ENCODE peak calls at places on chromosomes 11 and 22, in nine cellular contexts. R, J, L, I, T, W, D, Q and F are unnamed samples.

GRCh38 chr11:119727523-119728081 is 1.4 kb downstream of the NECTIN1 start:
- DNase-seq in D (no peak), T (peak), L (no peak), I (no peak), R (peak), Q (no peak), J (peak), W (no peak), F (no peak)

GRCh38 chr11:66617148-66617814 is 851 bp downstream of the RBM14 start:
- DNase-seq in J (no peak), R (no peak), Q (no peak), D (peak), T (peak), I (no peak), L (no peak), W (peak), F (peak)

GRCh38 chr11:60305906-60306619 is 21.0 kb upstream of the MS4A6E start:
- DNase-seq in T (no peak), D (peak), I (no peak), R (no peak), W (no peak), J (no peak), Q (no peak), L (no peak), F (no peak)

GRCh38 chr11:31246451-31247165 is 122.9 kb downstream of the DCDC1 start:
- DNase-seq in T (no peak), I (no peak), R (no peak), W (no peak), Q (no peak), J (no peak), L (no peak), D (peak), F (no peak)

GRCh38 chr22:29291215-29291614 is 15.2 kb upstream of the GAS2L1 start:
- DNase-seq in J (no peak), Q (no peak), T (no peak), W (peak), D (no peak), L (no peak), I (no peak), R (no peak), F (no peak)

GRCh38 chr11:62588966-62589637 is 2.2 kb downstream of the TUT1 start:
- DNase-seq in J (no peak), D (no peak), Q (no peak), L (no peak), I (no peak), W (no peak), R (no peak), T (peak), F (no peak)

GRCh38 chr11:123187670-123188507 is 7.2 kb downstream of the CLMP start:
- DNase-seq in I (no peak), D (peak), L (no peak), J (no peak), W (no peak), R (no peak), T (no peak), Q (no peak), F (no peak)

GRCh38 chr11:3086671-3087150 is 29.5 kb upstream of the CARS1 start:
- DNase-seq in J (no peak), R (no peak), T (no peak), L (no peak), I (no peak), W (no peak), D (no peak), Q (no peak), F (no peak)

GRCh38 chr11:94801866-94802460 is 33.8 kb downstream of the AMOTL1 start:
- DNase-seq in Q (no peak), J (no peak), W (no peak), I (no peak), L (no peak), T (no peak), R (no peak), D (no peak), F (no peak)

GRCh38 chr11:126404367-126404766 is 48.9 kb downstream of the ST3GAL4 start:
- DNase-seq in L (no peak), R (no peak), Q (no peak), T (no peak), D (no peak), J (no peak), W (no peak), I (no peak), F (no peak)

GRCh38 chr11:114319716-114320328 is 23.6 kb downstream of the NNMT start:
- DNase-seq in J (no peak), R (no peak), Q (no peak), W (no peak), D (peak), I (no peak), L (no peak), T (no peak), F (no peak)

GRCh38 chr11:106937113-106937512 is 81.2 kb downstream of the GUCY1A2 start:
- DNase-seq in T (no peak), D (no peak), J (no peak), L (no peak), W (no peak), Q (no peak), R (no peak), I (no peak), F (no peak)

GRCh38 chr22:38176170-38176741 is 5.4 kb downstream of the PLA2G6 start:
- DNase-seq in W (peak), Q (peak), T (peak), D (peak), L (no peak), I (no peak), J (no peak), R (peak), F (peak)

GRCh38 chr22:23675502-23676415 is 15.1 kb upstream of the RGL4 start:
- DNase-seq in Q (peak), D (no peak), J (no peak), T (peak), R (peak), I (no peak), L (no peak), W (peak), F (no peak)

GRCh38 chr22:23100124-23100801 is 29.9 kb downstream of the GNAZ start:
- DNase-seq in R (no peak), W (no peak), I (no peak), L (no peak), D (no peak), T (no peak), Q (no peak), J (no peak), F (no peak)

GRCh38 chr11:12963789-12964536 is 45.2 kb upstream of the RASSF10 start:
- DNase-seq in L (peak), Q (peak), J (peak), T (peak), I (peak), R (peak), D (peak), W (peak), F (peak)

GRCh38 chr22:37459211-37459610 is 27.0 kb downstream of the MFNG start:
- DNase-seq in T (no peak), W (no peak), R (peak), L (no peak), D (peak), J (no peak), Q (no peak), I (no peak), F (no peak)

GRCh38 chr11:67666676-67667489 is 7.5 kb downstream of the ALDH3B2 start:
- DNase-seq in I (no peak), D (no peak), R (no peak), W (peak), L (no peak), Q (no peak), T (no peak), J (no peak), F (no peak)

GRCh38 chr11:126405906-126406305 is 50.4 kb downstream of the ST3GAL4 start:
- DNase-seq in J (no peak), D (no peak), R (peak), T (no peak), L (no peak), Q (no peak), I (no peak), W (no peak), F (no peak)

GRCh38 chr11:102883132-102883531 is 8.3 kb upstream of the MMP12 start:
- DNase-seq in Q (no peak), L (no peak), W (no peak), I (no peak), J (no peak), D (no peak), R (no peak), T (no peak), F (no peak)

GRCh38 chr11:17827006-17827405 is 92.4 kb downstream of the KCNC1 start:
- DNase-seq in J (no peak), T (no peak), R (no peak), Q (no peak), I (no peak), D (no peak), L (peak), W (no peak), F (no peak)
- TF ChIP-seq CTCF in J (peak), T (no peak), R (no peak), Q (no peak), I (no peak), D (peak), L (peak), W (no peak), F (no peak)

GRCh38 chr11:34411786-34412185 is 26.9 kb upstream of the CAT start:
- DNase-seq in D (no peak), R (no peak), J (no peak), L (no peak), W (no peak), Q (no peak), T (no peak), I (no peak), F (no peak)
- TF ChIP-seq CTCF in D (no peak), R (no peak), J (no peak), L (no peak), W (no peak), Q (no peak), T (no peak), I (no peak), F (no peak)

GRCh38 chr11:64848779-64849599 is 4.5 kb upstream of the CDC42BPG start:
- DNase-seq in T (peak), R (peak), D (no peak), L (no peak), Q (no peak), W (no peak), I (no peak), J (no peak), F (no peak)

GRCh38 chr11:64851831-64852337 is 7.4 kb upstream of the CDC42BPG start:
- DNase-seq in R (no peak), D (no peak), L (no peak), W (no peak), Q (no peak), I (no peak), J (no peak), T (peak), F (no peak)

GRCh38 chr11:64852804-64853520 is 8.5 kb upstream of the CDC42BPG start:
- DNase-seq in R (no peak), J (no peak), W (no peak), D (no peak), T (no peak), L (no peak), I (no peak), Q (no peak), F (no peak)

GRCh38 chr11:64849600-64850356 is 5.3 kb upstream of the CDC42BPG start:
- DNase-seq in W (no peak), J (no peak), L (no peak), T (no peak), R (no peak), Q (no peak), D (peak), I (no peak), F (no peak)

GRCh38 chr11:64850979-64851567 is 6.6 kb upstream of the CDC42BPG start:
- DNase-seq in R (no peak), D (no peak), W (no peak), Q (no peak), T (peak), I (no peak), J (no peak), L (no peak), F (no peak)
- TF ChIP-seq CTCF in R (no peak), D (no peak), W (no peak), Q (no peak), T (no peak), I (no peak), J (peak), L (no peak), F (no peak)

DNA sequence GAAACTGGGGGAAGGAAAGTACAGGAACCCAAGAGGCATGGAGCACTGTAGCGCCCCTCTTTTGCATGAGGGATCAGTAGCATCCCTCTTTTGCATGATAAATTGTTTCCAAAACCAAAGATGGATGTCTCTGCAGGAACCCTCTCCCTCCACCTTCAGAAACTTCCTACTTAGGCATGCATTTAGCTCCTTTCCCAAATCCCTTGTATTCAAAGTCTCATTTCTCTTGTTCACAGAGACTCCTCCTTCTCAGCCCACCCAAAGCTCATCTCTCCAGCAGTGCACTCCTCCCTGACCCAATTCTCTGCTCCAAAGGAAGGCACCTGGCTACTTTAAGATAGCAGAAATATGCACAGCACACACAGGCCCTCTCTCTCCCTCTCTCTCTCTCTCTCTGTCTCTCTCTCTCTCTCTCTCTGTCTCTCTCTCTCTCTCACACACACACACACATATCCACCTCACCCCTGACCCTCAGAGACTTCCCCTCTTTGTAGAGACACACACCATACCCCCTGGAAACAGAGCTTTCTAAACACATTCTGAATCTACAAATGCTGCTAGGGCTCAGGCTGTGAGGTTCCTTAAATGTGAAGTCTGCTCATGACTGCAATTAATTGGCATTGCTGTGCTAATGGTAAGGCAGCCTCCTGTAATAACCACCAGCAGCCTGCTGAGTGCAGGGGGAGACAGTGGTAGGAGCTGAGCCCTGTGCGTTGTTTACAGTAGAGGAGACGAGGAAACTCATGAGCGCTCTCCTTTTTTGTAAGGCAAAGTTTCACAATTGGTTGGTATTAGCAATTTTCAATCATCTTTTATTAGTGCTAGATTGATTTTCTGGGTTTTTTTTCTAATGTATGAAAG is 519.6 kb downstream of the NTM start:
- DNase-seq in D (peak), I (no peak), W (no peak), R (no peak), L (no peak), Q (no peak), J (no peak), T (no peak), F (no peak)
- TF ChIP-seq CTCF in D (no peak), I (no peak), W (no peak), R (no peak), L (no peak), Q (no peak), J (no peak), T (no peak), F (no peak)

GRCh38 chr11:29260939-29261705 is 755.7 kb downstream of the KCNA4 start:
- DNase-seq in J (no peak), D (no peak), L (peak), I (no peak), W (no peak), Q (no peak), R (peak), T (no peak), F (no peak)
- TF ChIP-seq CTCF in J (no peak), D (no peak), L (peak), I (no peak), W (no peak), Q (no peak), R (no peak), T (no peak), F (no peak)

GRCh38 chr22:30822216-30823014 is 127.7 kb downstream of the OSBP2 start:
- DNase-seq in Q (no peak), R (no peak), J (peak), I (no peak), W (no peak), D (no peak), T (peak), L (no peak), F (no peak)

GRCh38 chr22:30821381-30821780 is 126.7 kb downstream of the OSBP2 start:
- DNase-seq in W (no peak), T (no peak), J (no peak), I (no peak), Q (no peak), L (no peak), R (no peak), D (no peak), F (no peak)

GRCh38 chr22:30824096-30824495 is 129.4 kb downstream of the OSBP2 start:
- DNase-seq in D (no peak), I (no peak), W (no peak), J (no peak), Q (no peak), T (no peak), R (no peak), L (no peak), F (no peak)

GRCh38 chr22:30821863-30822215 is 127.2 kb downstream of the OSBP2 start:
- DNase-seq in W (no peak), D (no peak), I (no peak), Q (no peak), J (no peak), L (no peak), T (no peak), R (no peak), F (no peak)

DNA sequence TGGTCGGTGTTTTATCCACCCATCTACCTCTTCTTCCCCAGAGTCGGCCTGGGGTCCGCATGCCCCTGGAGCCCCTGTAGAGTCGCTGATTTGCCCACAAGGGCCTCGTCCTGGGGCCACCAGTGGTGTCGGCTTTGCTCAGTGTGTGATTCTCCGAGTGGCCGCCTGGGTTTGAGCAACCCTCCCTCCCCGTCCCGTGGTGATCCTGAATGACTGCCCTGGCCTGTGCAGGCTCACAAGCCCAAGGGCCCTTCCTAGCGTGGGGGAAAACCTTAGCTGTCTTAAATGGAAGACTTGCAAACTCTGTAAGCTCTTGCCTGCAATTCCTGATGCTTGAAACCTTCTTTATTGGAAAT is 128.3 kb downstream of the OSBP2 start:
- DNase-seq in D (peak), L (no peak), Q (no peak), J (no peak), I (no peak), W (no peak), R (no peak), T (peak), F (no peak)
- TF ChIP-seq CTCF in D (no peak), L (no peak), Q (no peak), J (peak), I (no peak), W (no peak), R (no peak), T (no peak), F (no peak)

DNA sequence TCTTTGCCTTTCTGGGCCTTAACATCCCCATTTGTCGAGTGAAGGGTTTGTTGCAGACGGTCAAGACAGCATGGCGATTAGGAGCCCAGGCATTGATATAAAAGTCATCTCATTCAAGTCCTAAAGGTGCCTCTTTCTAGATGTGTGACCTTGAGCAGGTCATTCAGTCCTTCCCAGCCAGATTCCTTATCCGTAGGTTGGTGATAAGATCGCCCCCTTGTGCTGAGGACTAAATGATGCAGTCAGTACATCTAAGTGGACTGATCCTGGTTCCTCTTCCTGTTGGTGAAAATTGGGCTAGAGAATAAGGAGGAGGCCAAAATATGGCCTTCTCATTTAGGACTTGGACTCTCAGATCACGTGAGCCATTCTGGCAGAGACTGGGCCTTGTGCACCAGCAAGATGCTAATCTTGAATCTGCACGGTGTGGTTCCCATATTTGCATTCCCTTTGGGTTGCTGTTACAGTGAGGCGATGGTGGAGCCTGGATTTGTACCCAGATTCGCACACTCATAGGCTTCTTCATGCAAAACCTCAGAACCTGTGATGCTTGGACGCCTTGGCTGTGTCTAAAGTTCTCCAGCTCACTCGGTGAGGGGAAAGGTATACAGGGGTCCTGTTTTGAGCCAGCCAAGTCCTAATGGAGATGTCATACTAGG is 156.8 kb downstream of the MYO18B start:
- DNase-seq in L (peak), R (no peak), T (peak), J (peak), W (no peak), I (no peak), D (no peak), Q (no peak), F (no peak)
- TF ChIP-seq CTCF in L (no peak), R (no peak), T (no peak), J (peak), W (no peak), I (no peak), D (no peak), Q (no peak), F (peak)

DNA sequence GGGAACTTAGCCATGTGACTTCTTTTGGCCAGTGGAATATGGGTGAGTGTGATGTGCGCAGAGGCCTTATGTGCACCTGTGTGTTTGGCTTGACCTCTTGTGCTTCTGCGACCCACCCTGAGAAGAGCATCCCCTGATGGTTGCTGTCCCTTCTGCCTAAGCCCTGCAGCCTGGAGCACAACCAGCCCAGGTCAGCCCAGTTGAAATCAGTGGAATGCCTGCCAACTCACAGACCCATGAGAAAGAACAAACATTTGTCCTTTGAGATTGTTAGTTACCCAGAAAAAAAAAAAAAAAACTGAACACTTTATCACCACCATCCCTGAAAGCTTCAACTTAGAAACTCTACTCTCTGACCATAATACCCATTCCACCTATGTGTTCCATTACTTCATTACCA is 38.5 kb downstream of the PAMR1 start:
- DNase-seq in T (no peak), D (no peak), L (no peak), I (no peak), J (no peak), R (no peak), W (no peak), Q (no peak), F (no peak)
- TF ChIP-seq CTCF in T (no peak), D (no peak), L (no peak), I (no peak), J (no peak), R (no peak), W (no peak), Q (no peak), F (no peak)

GRCh38 chr22:20215742-20216141 is 52.4 kb downstream of the RTN4R start:
- DNase-seq in Q (no peak), D (no peak), R (no peak), L (no peak), W (no peak), J (no peak), I (no peak), T (no peak), F (no peak)
- TF ChIP-seq CTCF in Q (no peak), D (no peak), R (no peak), L (no peak), W (no peak), J (no peak), I (no peak), T (no peak), F (no peak)